ENCODE peak calls at places on chromosomes 5 and 9, in eight cellular contexts. D is ovary, B is heart left ventricle, Q is small intestine, L is foreskin keratinocyte, T is aorta, Z is HCT116, W is ascending aorta. X is an unnamed sample.

GRCh38 chr5:124162782-124163532 is 583.5 kb downstream of the ZNF608 start:
- DNase-seq in Z (no peak), B (peak; percentile 22), Q (peak; percentile 29), L (no peak), T (no peak), D (no peak), W (no peak), X (no peak)

GRCh38 chr9:95143591-95144561 is 173.6 kb downstream of the FANCC start:
- DNase-seq in Q (no peak), B (peak; percentile 76), W (peak; percentile 87), T (peak; percentile 91), L (no peak), D (peak; percentile 77), Z (no peak), X (no peak)

GRCh38 chr9:115999498-115999897 is 154.1 kb upstream of the PAPPA start:
- DNase-seq in Q (no peak), W (no peak), T (no peak), Z (no peak), L (no peak), D (no peak), B (no peak), X (no peak)

GRCh38 chr5:122138356-122138755 is 9.0 kb downstream of the ZNF474 start:
- DNase-seq in D (no peak), Z (no peak), L (no peak), B (no peak), Q (no peak), T (no peak), W (no peak), X (no peak)

GRCh38 chr5:175867587-175868347 is 3.6 kb upstream of the CPLX2 start:
- DNase-seq in W (no peak), L (no peak), Q (peak; percentile 82), Z (peak; percentile 48), D (no peak), T (no peak), B (no peak), X (no peak)

GRCh38 chr9:18268381-18268780 is 205.6 kb upstream of the ADAMTSL1 start:
- DNase-seq in Q (no peak), L (peak; percentile 75), D (no peak), W (no peak), B (no peak), T (no peak), Z (peak; percentile 18), X (no peak)

GRCh38 chr9:129624168-129624759 is 1.7 kb upstream of the NTMT1 start:
- DNase-seq in Z (peak; percentile 45), W (no peak), L (no peak), D (peak; percentile 68), Q (peak; percentile 45), B (no peak), T (peak; percentile 90), X (no peak)

GRCh38 chr5:150560401-150561191 is 52.7 kb downstream of the NDST1 start:
- DNase-seq in W (peak; percentile 95), B (peak; percentile 86), Z (peak; percentile 79), L (no peak), T (no peak), Q (peak; percentile 90), D (peak; percentile 80), X (peak; percentile 91)

GRCh38 chr5:148141645-148142044 is 26.7 kb upstream of the SPINK14 start:
- DNase-seq in W (no peak), Z (no peak), T (no peak), L (no peak), B (no peak), Q (no peak), D (no peak), X (no peak)

GRCh38 chr5:164504141-164504772 is 998.8 kb downstream of the MAT2B start:
- DNase-seq in L (peak; percentile 9), Q (peak; percentile 47), B (peak; percentile 8), D (peak; percentile 15), W (no peak), T (no peak), Z (peak; percentile 4), X (peak; percentile 31)

GRCh38 chr9:18473551-18474279 is at the start of gene ADAMTSL1:
- DNase-seq in B (peak; percentile 44), Z (no peak), D (peak; percentile 34), T (peak; percentile 79), Q (peak; percentile 14), W (no peak), L (no peak), X (peak; percentile 64)

GRCh38 chr9:126069400-126069955 is 257.2 kb upstream of the MVB12B start:
- DNase-seq in Z (no peak), D (no peak), L (no peak), T (no peak), Q (no peak), W (no peak), B (no peak), X (no peak)

GRCh38 chr5:166883016-166883415 is 1408.4 kb upstream of the WWC1 start:
- DNase-seq in L (peak; percentile 78), D (no peak), W (no peak), B (no peak), T (no peak), Z (no peak), Q (no peak), X (peak; percentile 16)

GRCh38 chr9:21841133-21841532 is 38.7 kb downstream of the MTAP start:
- DNase-seq in T (no peak), B (no peak), Z (no peak), W (no peak), Q (no peak), L (no peak), D (no peak), X (no peak)

GRCh38 chr9:135887021-135887507 is 20.3 kb downstream of the CAMSAP1 start:
- DNase-seq in Q (no peak), T (peak; percentile 80), L (no peak), D (no peak), W (no peak), Z (no peak), B (peak; percentile 37), X (no peak)

GRCh38 chr9:10649076-10649475 is 36.3 kb upstream of the PTPRD start:
- DNase-seq in Z (no peak), W (no peak), D (no peak), Q (no peak), T (no peak), B (no peak), L (peak; percentile 22), X (no peak)

GRCh38 chr5:115068239-115069086 is 101.2 kb downstream of the TRIM36 start:
- DNase-seq in L (peak; percentile 28), W (no peak), B (no peak), T (no peak), Z (peak; percentile 26), D (no peak), Q (peak; percentile 32), X (no peak)

GRCh38 chr5:143386725-143387124 is 16.8 kb downstream of the NR3C1 start:
- DNase-seq in D (no peak), Q (peak; percentile 36), L (no peak), T (no peak), B (no peak), Z (no peak), W (no peak), X (no peak)

GRCh38 chr9:128001411-128002298 is 20.9 kb upstream of the EEIG1 start:
- DNase-seq in W (peak; percentile 72), L (no peak), T (no peak), Q (no peak), D (no peak), Z (no peak), B (no peak), X (no peak)

GRCh38 chr5:119412828-119413227 is 39.5 kb upstream of the HSD17B4 start:
- DNase-seq in T (no peak), Q (no peak), W (no peak), Z (no peak), L (no peak), D (no peak), B (no peak), X (no peak)

GRCh38 chr9:134570151-134570621 is 71.4 kb upstream of the COL5A1 start:
- DNase-seq in D (peak; percentile 8), L (no peak), Q (no peak), B (no peak), Z (no peak), T (peak; percentile 77), W (peak; percentile 73), X (no peak)
- H3K27me3 ChIP-seq in D (no peaks in the 10 kb centered on the region), L (peaks cover 7% of the 10 kb centered on the region), Q (no peaks in the 10 kb centered on the region), B (no peaks in the 10 kb centered on the region), Z (no peaks in the 10 kb centered on the region), T (no peaks in the 10 kb centered on the region), W (no peaks in the 10 kb centered on the region), X (no peaks in the 10 kb centered on the region)

GRCh38 chr5:173915310-173916005 is 27.3 kb downstream of the CPEB4 start:
- DNase-seq in D (no peak), B (peak; percentile 40), W (no peak), Z (no peak), L (no peak), Q (no peak), T (no peak), X (no peak)
- H3K27ac ChIP-seq in D (no peak overlapping the region), B (peak overlapping the region; percentile 86), W (no peak overlapping the region), Z (no peak overlapping the region), L (no peak overlapping the region), Q (no peak overlapping the region), T (no peak overlapping the region), X (no peak overlapping the region)

GRCh38 chr5:1793301-1793740 is 6.3 kb downstream of the MRPL36 start:
- DNase-seq in Z (no peak), T (peak; percentile 55), Q (no peak), W (no peak), L (no peak), D (no peak), B (no peak), X (no peak)
- H3K27me3 ChIP-seq in Z (peaks cover 3% of the 10 kb centered on the region), T (no peaks in the 10 kb centered on the region), Q (no peaks in the 10 kb centered on the region), W (no peaks in the 10 kb centered on the region), L (no peaks in the 10 kb centered on the region), D (no peaks in the 10 kb centered on the region), B (no peaks in the 10 kb centered on the region), X (no peaks in the 10 kb centered on the region)

GRCh38 chr5:139738193-139738592 is 57.4 kb upstream of the PSD2 start:
- DNase-seq in Q (no peak), Z (no peak), W (no peak), L (no peak), T (no peak), B (no peak), D (no peak), X (no peak)

GRCh38 chr5:139740138-139740992 is 55.2 kb upstream of the PSD2 start:
- DNase-seq in Z (no peak), T (no peak), Q (no peak), L (no peak), B (no peak), D (no peak), W (no peak), X (no peak)

GRCh38 chr5:139738777-139739611 is 56.6 kb upstream of the PSD2 start:
- DNase-seq in W (no peak), L (no peak), B (no peak), Q (no peak), D (no peak), T (no peak), Z (no peak), X (no peak)

GRCh38 chr5:139740993-139741672 is 54.5 kb upstream of the PSD2 start:
- DNase-seq in Q (no peak), L (no peak), B (no peak), D (no peak), W (no peak), T (no peak), Z (no peak), X (no peak)

GRCh38 chr5:139739612-139739974 is 56.0 kb upstream of the PSD2 start:
- DNase-seq in T (no peak), Q (no peak), Z (no peak), D (no peak), B (no peak), W (no peak), L (no peak), X (no peak)
- H3K27ac ChIP-seq in T (no peak overlapping the region), Q (no peak overlapping the region), Z (peak overlapping the region; percentile 11), D (no peak overlapping the region), B (no peak overlapping the region), W (no peak overlapping the region), L (no peak overlapping the region), X (no peak overlapping the region)